ENCODE peak calls at places on chromosomes 3 and 15, in six cellular contexts. E is Calu3, Y is A549, N is uterus, U is fibroblast of lung, O is adrenal gland. R is an unnamed sample.
A peak's percentile ranks its signal among the peaks of the same experiment; 100 is the strongest.

GRCh38 chr15:89307046-89307587 is 27.5 kb downstream of the POLG start:
- DNase-seq in E (no peak), Y (no peak), N (no peak), U (peak; percentile 57), O (no peak), R (no peak)

GRCh38 chr15:26720546-26720945 is 52.3 kb downstream of the GABRB3 start:
- DNase-seq in E (no peak), Y (no peak), N (no peak), U (no peak), O (no peak), R (no peak)

GRCh38 chr15:98853593-98854420 is 153.8 kb downstream of the PGPEP1L start:
- DNase-seq in E (no peak), Y (no peak), N (no peak), U (no peak), O (no peak), R (peak; percentile 52)

GRCh38 chr3:69104585-69104984 is 17.8 kb downstream of the LMOD3 start:
- DNase-seq in E (no peak), Y (no peak), N (no peak), U (no peak), O (no peak), R (no peak)

GRCh38 chr3:65483475-65483874 is 555.2 kb downstream of the MAGI1 start:
- DNase-seq in E (peak; percentile 61), Y (no peak), N (peak; percentile 22), U (peak; percentile 34), O (peak; percentile 30), R (peak; percentile 63)

GRCh38 chr15:50234764-50235163 is 30.8 kb downstream of the HDC start:
- DNase-seq in E (no peak), Y (no peak), N (no peak), U (no peak), O (no peak), R (no peak)

GRCh38 chr15:78988361-78988911 is 43.6 kb upstream of the CTSH start:
- DNase-seq in E (peak; percentile 92), Y (peak; percentile 95), N (peak; percentile 59), U (peak; percentile 99), O (peak; percentile 80), R (peak; percentile 92)

GRCh38 chr15:25055356-25056068 is 100.7 kb downstream of the SNRPN start:
- DNase-seq in E (no peak), Y (no peak), N (peak; percentile 8), U (no peak), O (no peak), R (no peak)

GRCh38 chr3:126445506-126445905 is 30.2 kb downstream of the ZXDC start:
- DNase-seq in E (no peak), Y (no peak), N (no peak), U (no peak), O (no peak), R (no peak)

GRCh38 chr3:156952011-156952410 is 125.9 kb downstream of the LEKR1 start:
- DNase-seq in E (no peak), Y (no peak), N (no peak), U (peak; percentile 2), O (no peak), R (no peak)

GRCh38 chr3:26712211-26713026 is 89.8 kb downstream of the LRRC3B start:
- DNase-seq in E (peak; percentile 6), Y (peak; percentile 25), N (no peak), U (peak; percentile 1), O (peak; percentile 2), R (no peak)

GRCh38 chr3:4493931-4494806 is 1.0 kb downstream of the ITPR1 start:
- DNase-seq in E (no peak), Y (no peak), N (peak; percentile 34), U (peak; percentile 38), O (peak; percentile 45), R (peak; percentile 48)

GRCh38 chr15:65979316-65979715 is 110.0 kb downstream of the RAB11A start:
- DNase-seq in E (no peak), Y (no peak), N (no peak), U (peak; percentile 29), O (peak; percentile 66), R (no peak)

GRCh38 chr3:169344465-169344864 is 319.0 kb downstream of the MECOM start:
- DNase-seq in E (no peak), Y (no peak), N (no peak), U (peak; percentile 63), O (no peak), R (no peak)

GRCh38 chr3:110846971-110847370 is 224.6 kb upstream of the NECTIN3 start:
- DNase-seq in E (no peak), Y (no peak), N (no peak), U (no peak), O (no peak), R (no peak)

GRCh38 chr15:56001476-56002078 is 8.2 kb upstream of the NEDD4 start:
- DNase-seq in E (no peak), Y (no peak), N (no peak), U (no peak), O (no peak), R (no peak)

GRCh38 chr3:11465744-11466611 is 177.7 kb downstream of the VGLL4 start:
- DNase-seq in E (no peak), Y (no peak), N (peak; percentile 62), U (peak; percentile 95), O (peak; percentile 69), R (no peak)

GRCh38 chr15:68275165-68275746 is 2.3 kb upstream of the FEM1B start:
- DNase-seq in E (peak; percentile 25), Y (no peak), N (no peak), U (no peak), O (no peak), R (no peak)

GRCh38 chr3:71542548-71543370 is 40.8 kb downstream of the FOXP1 start:
- DNase-seq in E (no peak), Y (no peak), N (peak; percentile 81), U (peak; percentile 96), O (peak; percentile 74), R (peak; percentile 80)

GRCh38 chr3:36868614-36869436 is 76.0 kb downstream of the TRANK1 start:
- DNase-seq in E (peak; percentile 43), Y (peak; percentile 59), N (peak; percentile 47), U (peak; percentile 34), O (peak; percentile 64), R (no peak)

GRCh38 chr3:127325630-127325961 is 37.8 kb upstream of the PRR20G start:
- DNase-seq in E (no peak), Y (no peak), N (no peak), U (peak; percentile 37), O (no peak), R (peak; percentile 57)

GRCh38 chr3:125478321-125478720 is 41.7 kb downstream of the SNX4 start:
- DNase-seq in E (no peak), Y (no peak), N (no peak), U (peak; percentile 55), O (no peak), R (no peak)

GRCh38 chr15:68801572-68802148 is 19.0 kb downstream of the ANP32A start:
- DNase-seq in E (no peak), Y (no peak), N (no peak), U (no peak), O (no peak), R (no peak)

GRCh38 chr3:187722206-187722612 is 19.9 kb upstream of the RTP2 start:
- DNase-seq in E (no peak), Y (no peak), N (no peak), U (no peak), O (no peak), R (no peak)
- TF ChIP-seq CTCF in E (no peak), Y (no peak), N (no peak), U (no peak), O (no peak), R (no peak)

GRCh38 chr15:72590427-72590826 is 64.1 kb upstream of the GOLGA6B start:
- DNase-seq in E (no peak), Y (no peak), N (no peak), U (no peak), O (no peak), R (no peak)

GRCh38 chr15:72593838-72594237 is 60.7 kb upstream of the GOLGA6B start:
- DNase-seq in E (no peak), Y (no peak), N (no peak), U (no peak), O (no peak), R (no peak)

GRCh38 chr15:72592103-72592502 is 62.4 kb upstream of the GOLGA6B start:
- DNase-seq in E (no peak), Y (no peak), N (no peak), U (no peak), O (no peak), R (no peak)

GRCh38 chr15:72592676-72593075 is 61.8 kb upstream of the GOLGA6B start:
- DNase-seq in E (no peak), Y (no peak), N (no peak), U (no peak), O (no peak), R (no peak)

GRCh38 chr15:72591361-72591760 is 63.1 kb upstream of the GOLGA6B start:
- DNase-seq in E (no peak), Y (no peak), N (no peak), U (peak; percentile 81), O (no peak), R (no peak)
- TF ChIP-seq CTCF in E (no peak), Y (no peak), N (no peak), U (no peak), O (no peak), R (no peak)

GRCh38 chr3:123755085-123755484 is 129.0 kb downstream of the MYLK start:
- DNase-seq in E (peak; percentile 90), Y (peak; percentile 94), N (no peak), U (no peak), O (no peak), R (peak; percentile 67)

GRCh38 chr3:123759311-123759710 is 124.8 kb downstream of the MYLK start:
- DNase-seq in E (no peak), Y (no peak), N (no peak), U (peak; percentile 63), O (no peak), R (no peak)

GRCh38 chr3:123758081-123758564 is 126.0 kb downstream of the MYLK start:
- DNase-seq in E (peak; percentile 22), Y (no peak), N (no peak), U (peak; percentile 86), O (no peak), R (no peak)

GRCh38 chr3:123755508-123755907 is 128.6 kb downstream of the MYLK start:
- DNase-seq in E (peak; percentile 15), Y (no peak), N (no peak), U (no peak), O (no peak), R (no peak)

GRCh38 chr3:123757281-123757940 is 126.7 kb downstream of the MYLK start:
- DNase-seq in E (peak; percentile 60), Y (no peak), N (no peak), U (no peak), O (peak; percentile 63), R (peak; percentile 66)
- TF ChIP-seq CTCF in E (no peak), Y (no peak), N (no peak), U (no peak), O (no peak), R (no peak)

GRCh38 chr3:123880998-123881561 is 3.1 kb downstream of the MYLK start:
- DNase-seq in E (peak; percentile 42), Y (peak; percentile 41), N (no peak), U (peak; percentile 52), O (peak; percentile 20), R (no peak)

GRCh38 chr3:123877466-123877865 is 6.7 kb downstream of the MYLK start:
- DNase-seq in E (no peak), Y (no peak), N (no peak), U (no peak), O (no peak), R (no peak)

GRCh38 chr3:123878807-123879206 is 5.3 kb downstream of the MYLK start:
- DNase-seq in E (no peak), Y (no peak), N (no peak), U (no peak), O (no peak), R (no peak)

GRCh38 chr3:123877965-123878364 is 6.2 kb downstream of the MYLK start:
- DNase-seq in E (no peak), Y (no peak), N (no peak), U (no peak), O (no peak), R (no peak)

GRCh38 chr3:123876858-123877257 is 7.3 kb downstream of the MYLK start:
- DNase-seq in E (no peak), Y (no peak), N (no peak), U (no peak), O (no peak), R (no peak)
- TF ChIP-seq CTCF in E (no peak), Y (peak; percentile 24), N (no peak), U (peak; percentile 29), O (no peak), R (peak; percentile 10)